ENCODE peak calls at places on chromosome 17, in five cellular contexts. I is HCT116, Z is psoas muscle, C is Panc1, O is lower lobe of right lung. V is an unnamed sample.

GRCh38 chr17:46200200-46200599 is 7.0 kb upstream of the KANSL1 start:
- ATAC-seq in I (no peak), O (no peak), Z (no peak), C (no peak), V (no peak)

GRCh38 chr17:79830303-79830702 is 8.9 kb downstream of the CBX4 start:
- ATAC-seq in Z (no peak), C (no peak), I (no peak), O (no peak), V (no peak)

GRCh38 chr17:5391678-5392077 is 27.8 kb downstream of the NUP88 start:
- ATAC-seq in Z (peak; percentile 6), C (no peak), I (no peak), O (peak; percentile 72), V (no peak)

GRCh38 chr17:61647044-61647443 is 56.0 kb upstream of the NACA2 start:
- ATAC-seq in O (no peak), Z (no peak), I (no peak), C (no peak), V (no peak)

GRCh38 chr17:77528516-77529327 is 388.0 kb downstream of the SEC14L1 start:
- ATAC-seq in O (peak; percentile 19), Z (no peak), C (peak; percentile 75), I (no peak), V (no peak)

GRCh38 chr17:2871205-2871604 is 75.0 kb downstream of the RAP1GAP2 start:
- ATAC-seq in Z (no peak), C (no peak), I (peak; percentile 65), O (no peak), V (no peak)

GRCh38 chr17:4161179-4161559 is 18.2 kb downstream of the CYB5D2 start:
- ATAC-seq in O (peak; percentile 55), C (peak; percentile 93), Z (peak; percentile 88), I (peak; percentile 49), V (peak; percentile 46)

GRCh38 chr17:17933775-17934174 is 38.4 kb downstream of the TOM1L2 start:
- ATAC-seq in I (no peak), Z (peak; percentile 51), C (no peak), O (no peak), V (no peak)

GRCh38 chr17:30323262-30323894 is 10.5 kb downstream of the TMIGD1 start:
- ATAC-seq in C (no peak), Z (no peak), I (no peak), O (no peak), V (no peak)

GRCh38 chr17:76981545-76982295 is 113.5 kb downstream of the MGAT5B start:
- ATAC-seq in Z (no peak), I (no peak), O (no peak), C (no peak), V (no peak)

GRCh38 chr17:47257651-47258339 is 4.2 kb downstream of the ITGB3 start:
- ATAC-seq in C (no peak), Z (no peak), O (no peak), I (no peak), V (no peak)

GRCh38 chr17:40602445-40603443 is 37.5 kb upstream of the CCR7 start:
- ATAC-seq in I (no peak), Z (no peak), O (no peak), C (no peak), V (no peak)

GRCh38 chr17:40598928-40599627 is 33.8 kb upstream of the CCR7 start:
- ATAC-seq in C (no peak), Z (peak; percentile 50), O (peak; percentile 73), I (no peak), V (no peak)

GRCh38 chr17:40597168-40598020 is 32.1 kb upstream of the CCR7 start:
- ATAC-seq in Z (no peak), I (no peak), C (no peak), O (no peak), V (no peak)

GRCh38 chr17:40598021-40598927 is 33.0 kb upstream of the CCR7 start:
- ATAC-seq in O (no peak), C (no peak), Z (no peak), I (no peak), V (no peak)

DNA sequence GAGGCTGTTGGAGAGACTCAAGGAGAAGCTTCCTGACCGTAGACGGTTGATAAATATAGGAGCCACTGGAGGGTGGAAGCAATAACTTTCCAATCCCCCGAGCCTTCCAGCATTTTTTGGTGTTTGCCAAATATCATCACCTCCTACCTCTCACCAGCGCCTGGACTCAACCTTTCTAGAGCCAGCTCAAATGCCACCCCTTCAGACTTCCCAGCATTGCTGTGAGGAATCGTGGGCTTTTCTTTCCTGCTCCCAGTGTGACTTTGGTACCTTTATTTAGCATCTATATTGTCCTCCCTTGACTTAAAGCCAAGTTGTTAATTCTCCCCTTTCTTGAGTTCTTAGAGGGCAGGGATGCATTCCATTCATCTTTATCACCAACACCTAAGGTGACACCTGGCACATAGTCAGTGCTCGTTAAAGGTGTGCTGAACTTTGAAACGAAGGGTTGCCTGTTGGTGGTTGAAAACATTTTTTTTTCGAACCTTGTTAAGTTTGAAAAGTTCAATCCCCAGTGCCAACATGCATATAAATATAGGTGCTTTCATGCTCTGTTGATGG is 35.3 kb upstream of the CCR7 start:
- ATAC-seq in I (peak; percentile 60), Z (no peak), O (no peak), C (no peak), V (no peak)
- H3K4me1 ChIP-seq in I (peaks cover 8% of the 10 kb centered on the region), Z (no peaks in the 10 kb centered on the region), O (no peaks in the 10 kb centered on the region), C (no peaks in the 10 kb centered on the region), V (no peaks in the 10 kb centered on the region)

DNA sequence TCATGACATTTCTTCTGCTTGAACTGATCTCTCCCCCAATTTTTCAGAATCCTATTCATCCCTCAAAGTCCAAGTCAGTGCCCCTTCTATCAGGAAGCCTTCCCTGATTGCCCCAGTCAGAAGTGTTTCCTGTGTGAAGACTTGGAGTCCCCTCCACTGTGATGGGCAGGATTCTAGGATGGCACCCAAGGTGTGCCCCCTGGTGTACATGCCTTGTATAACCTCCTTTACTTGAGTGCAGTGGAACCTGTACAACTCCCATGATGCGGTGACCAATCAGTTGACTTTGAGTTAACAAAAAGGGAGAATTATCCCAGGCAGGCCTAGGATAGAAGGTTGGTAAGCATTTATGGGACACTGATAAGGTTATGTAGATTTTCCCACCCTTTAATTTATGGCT is 23.4 kb downstream of the MYH13 start:
- ATAC-seq in O (no peak), C (no peak), Z (no peak), I (peak; percentile 84), V (no peak)
- TF ChIP-seq CTCF in O (peak; percentile 17), C (peak; percentile 18), Z (no peak), I (peak; percentile 45), V (no peak)

GRCh38 chr17:1379930-1380313 is 20.1 kb downstream of the YWHAE start:
- ATAC-seq in Z (no peak), I (no peak), C (no peak), O (peak; percentile 41), V (no peak)
- H3K4me1 ChIP-seq in Z (peaks cover 86% of the 10 kb centered on the region), I (peaks cover 16% of the 10 kb centered on the region), C (peaks cover 51% of the 10 kb centered on the region), O (peaks cover 86% of the 10 kb centered on the region), V (peaks cover 62% of the 10 kb centered on the region)

GRCh38 chr17:44038604-44039007 is 23.8 kb upstream of the TMEM101 start:
- ATAC-seq in Z (peak; percentile 70), O (no peak), C (no peak), I (no peak), V (no peak)
- TF ChIP-seq CTCF in Z (no peak), O (no peak), C (no peak), I (no peak), V (no peak)

GRCh38 chr17:75572713-75573539 is 14.7 kb upstream of the MYO15B start:
- ATAC-seq in O (no peak), I (no peak), Z (no peak), C (no peak), V (no peak)

GRCh38 chr17:75571885-75572215 is 15.8 kb upstream of the MYO15B start:
- ATAC-seq in C (no peak), O (no peak), Z (no peak), I (no peak), V (no peak)

GRCh38 chr17:75570772-75571171 is 16.8 kb upstream of the MYO15B start:
- ATAC-seq in I (no peak), C (peak; percentile 12), Z (no peak), O (no peak), V (no peak)

GRCh38 chr17:75570034-75570676 is 17.4 kb upstream of the MYO15B start:
- ATAC-seq in I (no peak), O (no peak), Z (no peak), C (no peak), V (no peak)

DNA sequence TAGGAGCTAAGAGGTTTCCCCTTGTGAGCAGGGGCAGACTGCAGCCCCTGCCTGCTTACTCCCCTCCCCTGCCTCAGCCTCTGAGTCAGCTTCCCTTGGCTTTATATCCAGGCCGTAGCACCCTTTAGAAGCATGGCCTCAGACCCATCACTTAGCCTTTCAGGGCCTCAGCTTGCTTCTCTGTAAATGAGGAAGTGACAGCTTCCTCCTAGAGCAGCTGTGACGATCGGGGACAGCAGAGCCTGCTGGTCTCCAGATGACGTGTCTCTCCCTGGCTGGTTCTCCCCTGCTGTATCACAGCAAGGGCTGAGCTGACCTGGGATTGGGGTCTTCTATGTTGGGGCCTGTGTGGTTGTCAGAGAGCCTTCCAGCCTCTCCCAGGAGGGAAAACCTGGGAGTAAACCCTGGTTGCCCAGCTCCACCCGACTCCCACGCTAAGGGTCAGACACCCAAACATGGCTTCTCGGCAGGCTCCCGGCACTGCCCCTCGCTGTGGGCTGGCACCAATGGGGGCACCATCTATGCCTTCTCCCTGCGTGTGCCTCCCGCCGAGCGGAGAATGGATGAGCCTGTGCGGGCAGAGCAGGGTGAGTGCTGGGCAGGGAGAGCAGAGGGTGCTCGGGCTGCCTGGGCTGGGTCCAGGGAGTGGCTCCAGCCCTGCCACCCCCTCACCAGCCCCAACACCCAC is 16.3 kb upstream of the MYO15B start:
- ATAC-seq in O (peak; percentile 81), Z (peak; percentile 57), I (no peak), C (peak; percentile 46), V (peak; percentile 59)
- H3K4me1 ChIP-seq in O (no peaks in the 10 kb centered on the region), Z (no peaks in the 10 kb centered on the region), I (no peaks in the 10 kb centered on the region), C (no peaks in the 10 kb centered on the region), V (no peaks in the 10 kb centered on the region)

GRCh38 chr17:50505731-50506130 is 2.5 kb upstream of the MYCBPAP start:
- ATAC-seq in C (no peak), O (no peak), Z (no peak), I (no peak), V (no peak)

GRCh38 chr17:50508573-50509460 is 578 bp downstream of the MYCBPAP start:
- ATAC-seq in O (peak; percentile 4), C (peak; percentile 33), I (no peak), Z (no peak), V (peak; percentile 8)

GRCh38 chr17:50506298-50506697 is 1.9 kb upstream of the MYCBPAP start:
- ATAC-seq in C (no peak), I (no peak), Z (no peak), O (no peak), V (no peak)

GRCh38 chr17:50511058-50511457 is 2.8 kb downstream of the MYCBPAP start:
- ATAC-seq in C (no peak), O (no peak), Z (no peak), I (peak; percentile 25), V (no peak)

GRCh38 chr17:50507871-50508572 is at the start of gene MYCBPAP:
- ATAC-seq in O (peak; percentile 81), I (no peak), C (peak; percentile 88), Z (peak; percentile 94), V (peak; percentile 85)
- TF ChIP-seq CTCF in O (peak; percentile 26), I (no peak), C (no peak), Z (peak; percentile 15), V (peak; percentile 21)

GRCh38 chr17:19738757-19739156 is 9.3 kb downstream of the ALDH3A1 start:
- ATAC-seq in O (no peak), C (no peak), Z (no peak), I (no peak), V (no peak)
- H3K4me1 ChIP-seq in O (peaks cover 7% of the 10 kb centered on the region), C (no peaks in the 10 kb centered on the region), Z (no peaks in the 10 kb centered on the region), I (no peaks in the 10 kb centered on the region), V (no peaks in the 10 kb centered on the region)

GRCh38 chr17:51819820-51820219 is 338.7 kb downstream of the CA10 start:
- ATAC-seq in Z (no peak), O (no peak), I (no peak), C (peak; percentile 36), V (no peak)
- TF ChIP-seq CTCF in Z (no peak), O (no peak), I (no peak), C (no peak), V (no peak)